ENCODE peak calls at places on chromosomes 11 and 22, in six cellular contexts. S, D, H, N, V and G are unnamed samples.

GRCh38 chr11:103494491-103494890 is 385.3 kb downstream of the DYNC2H1 start:
- DNase-seq in S (no peak), D (no peak), H (no peak), N (no peak), V (no peak), G (no peak)

GRCh38 chr22:17387356-17387755 is 18.1 kb downstream of the CECR2 start:
- DNase-seq in S (no peak), D (no peak), H (no peak), N (no peak), V (no peak), G (no peak)

GRCh38 chr22:20615533-20616450 is 108.4 kb downstream of the MED15 start:
- DNase-seq in S (no peak), D (no peak), H (no peak), N (no peak), V (no peak), G (no peak)

GRCh38 chr22:39176673-39177455 is 24.4 kb upstream of the CBX7 start:
- DNase-seq in S (no peak), D (no peak), H (no peak), N (peak), V (no peak), G (no peak)

GRCh38 chr11:1733009-1733715 is 17.2 kb downstream of the IFITM10 start:
- DNase-seq in S (no peak), D (no peak), H (no peak), N (peak), V (no peak), G (no peak)

GRCh38 chr11:86740628-86741488 is 59.5 kb upstream of the PRSS23 start:
- DNase-seq in S (no peak), D (no peak), H (no peak), N (peak), V (no peak), G (peak)

GRCh38 chr11:120335596-120335927 is 651 bp upstream of the ARHGEF12 start:
- DNase-seq in S (no peak), D (no peak), H (no peak), N (no peak), V (no peak), G (peak)

GRCh38 chr11:105968021-105968697 is 53.9 kb downstream of the MSANTD4 start:
- DNase-seq in S (no peak), D (no peak), H (no peak), N (no peak), V (no peak), G (peak)

GRCh38 chr22:35315141-35315854 is 15.6 kb downstream of the TOM1 start:
- DNase-seq in S (no peak), D (peak), H (no peak), N (peak), V (no peak), G (no peak)

GRCh38 chr22:48367731-48368130 is 1459.9 kb downstream of the BRD1 start:
- DNase-seq in S (no peak), D (no peak), H (no peak), N (peak), V (no peak), G (no peak)

GRCh38 chr11:28767574-28767973 is 659.4 kb downstream of the METTL15 start:
- DNase-seq in S (no peak), D (no peak), H (no peak), N (no peak), V (no peak), G (no peak)

GRCh38 chr22:43260818-43261217 is 73.9 kb upstream of the TTLL12 start:
- DNase-seq in S (no peak), D (no peak), H (no peak), N (no peak), V (no peak), G (no peak)

GRCh38 chr11:1834791-1835670 is at the start of gene SYT8:
- DNase-seq in S (no peak), D (no peak), H (no peak), N (no peak), V (no peak), G (no peak)

GRCh38 chr11:92839450-92839849 is 130.0 kb upstream of the MTNR1B start:
- DNase-seq in S (no peak), D (no peak), H (no peak), N (no peak), V (no peak), G (no peak)

GRCh38 chr11:119365071-119365591 is 16.4 kb downstream of the USP2 start:
- DNase-seq in S (no peak), D (no peak), H (no peak), N (no peak), V (no peak), G (no peak)

GRCh38 chr11:3109434-3109833 is 52.2 kb upstream of the CARS1 start:
- DNase-seq in S (no peak), D (no peak), H (no peak), N (peak), V (no peak), G (no peak)

GRCh38 chr11:71370895-71371673 is 77.1 kb downstream of the DHCR7 start:
- DNase-seq in S (no peak), D (no peak), H (no peak), N (no peak), V (no peak), G (no peak)

GRCh38 chr11:19880088-19880345 is 167.4 kb downstream of the NAV2 start:
- DNase-seq in S (no peak), D (no peak), H (no peak), N (no peak), V (no peak), G (no peak)

GRCh38 chr22:47967841-47968240 is 1205.4 kb downstream of the TBC1D22A start:
- DNase-seq in S (no peak), D (no peak), H (no peak), N (no peak), V (no peak), G (no peak)

GRCh38 chr11:73808052-73808451 is 20.4 kb downstream of the MRPL48 start:
- DNase-seq in S (no peak), D (no peak), H (no peak), N (no peak), V (no peak), G (no peak)

GRCh38 chr11:119571311-119571710 is 148.3 kb upstream of the THY1 start:
- DNase-seq in S (no peak), D (no peak), H (no peak), N (no peak), V (no peak), G (no peak)

GRCh38 chr22:21917206-21917958 is 35.3 kb downstream of the PPM1F start:
- DNase-seq in S (no peak), D (no peak), H (no peak), N (no peak), V (no peak), G (no peak)

GRCh38 chr11:27213232-27213660 is 149.8 kb downstream of the CCDC34 start:
- DNase-seq in S (no peak), D (no peak), H (no peak), N (no peak), V (no peak), G (no peak)

GRCh38 chr11:122796128-122796717 is 42.1 kb upstream of the CRTAM start:
- DNase-seq in S (peak), D (peak), H (peak), N (no peak), V (peak), G (peak)

GRCh38 chr22:37228106-37229011 is 15.7 kb downstream of the RAC2 start:
- DNase-seq in S (no peak), D (no peak), H (peak), N (no peak), V (no peak), G (peak)

GRCh38 chr11:65700377-65700776 is 11.7 kb upstream of the KAT5 start:
- DNase-seq in S (no peak), D (no peak), H (no peak), N (no peak), V (no peak), G (no peak)

GRCh38 chr11:78654071-78654470 is 79.4 kb upstream of the NARS2 start:
- DNase-seq in S (no peak), D (no peak), H (no peak), N (no peak), V (peak), G (no peak)

GRCh38 chr22:23431337-23432072 is 148.6 kb downstream of the IGLL1 start:
- DNase-seq in S (no peak), D (no peak), H (no peak), N (no peak), V (peak), G (no peak)

GRCh38 chr11:94782446-94782845 is 14.3 kb downstream of the AMOTL1 start:
- DNase-seq in S (no peak), D (no peak), H (no peak), N (no peak), V (no peak), G (no peak)

GRCh38 chr22:22214819-22215329 is 29.7 kb upstream of the VPREB1 start:
- DNase-seq in S (no peak), D (no peak), H (no peak), N (no peak), V (no peak), G (peak)

GRCh38 chr11:2885017-2885675 is 429 bp downstream of the CDKN1C start:
- DNase-seq in S (no peak), D (peak), H (no peak), N (no peak), V (peak), G (peak)

GRCh38 chr22:38732251-38732815 is 23.5 kb downstream of the SUN2 start:
- DNase-seq in S (no peak), D (no peak), H (no peak), N (peak), V (no peak), G (no peak)